ENCODE peak calls at places on chromosomes 6 and 20, in four cellular contexts. One of them, this sample, is unnamed.
A peak's percentile ranks its signal among the peaks of the same experiment; 100 is the strongest.

GRCh38 chr20:10634683-10635411 is 39.0 kb downstream of the JAG1 start:
- DNase-seq in heart left ventricle: no peak
- DNase-seq in tibial artery: peak; percentile 70
- DNase-seq in fibroblast of lung: peak; percentile 54
- DNase-seq in this sample: peak; percentile 35

GRCh38 chr6:169008641-169009040 is 245.0 kb downstream of the THBS2 start:
- DNase-seq in tibial artery: no peak
- DNase-seq in heart left ventricle: no peak
- DNase-seq in fibroblast of lung: peak; percentile 10
- DNase-seq in this sample: no peak

GRCh38 chr6:64050586-64050985 is 415.0 kb downstream of the PHF3 start:
- DNase-seq in tibial artery: no peak
- DNase-seq in heart left ventricle: no peak
- DNase-seq in fibroblast of lung: no peak
- DNase-seq in this sample: no peak

GRCh38 chr6:14921170-14921569 is 324.7 kb upstream of the JARID2 start:
- DNase-seq in fibroblast of lung: peak; percentile 73
- DNase-seq in heart left ventricle: peak; percentile 59
- DNase-seq in tibial artery: peak; percentile 83
- DNase-seq in this sample: no peak

GRCh38 chr20:59013031-59013951 is 5.9 kb upstream of the TUBB1 start:
- DNase-seq in tibial artery: no peak
- DNase-seq in heart left ventricle: no peak
- DNase-seq in fibroblast of lung: no peak
- DNase-seq in this sample: no peak

GRCh38 chr20:50472693-50473610 is 37.2 kb upstream of the PTPN1 start:
- DNase-seq in heart left ventricle: no peak
- DNase-seq in fibroblast of lung: no peak
- DNase-seq in tibial artery: no peak
- DNase-seq in this sample: no peak

GRCh38 chr6:142361765-142362540 is 60.1 kb downstream of the ADGRG6 start:
- DNase-seq in fibroblast of lung: peak; percentile 74
- DNase-seq in tibial artery: no peak
- DNase-seq in heart left ventricle: no peak
- DNase-seq in this sample: no peak

GRCh38 chr6:27176096-27176495 is 71.4 kb upstream of the PRSS16 start:
- DNase-seq in tibial artery: no peak
- DNase-seq in heart left ventricle: no peak
- DNase-seq in fibroblast of lung: peak; percentile 34
- DNase-seq in this sample: no peak

GRCh38 chr20:58133020-58133419 is 95.4 kb downstream of the ANKRD60 start:
- DNase-seq in heart left ventricle: no peak
- DNase-seq in fibroblast of lung: no peak
- DNase-seq in tibial artery: peak; percentile 79
- DNase-seq in this sample: peak; percentile 66

GRCh38 chr6:62891065-62891647 is 320.1 kb upstream of the FKBP1C start:
- DNase-seq in tibial artery: no peak
- DNase-seq in fibroblast of lung: no peak
- DNase-seq in heart left ventricle: no peak
- DNase-seq in this sample: peak; percentile 25

GRCh38 chr6:106381871-106382270 is 21.4 kb downstream of the CRYBG1 start:
- DNase-seq in fibroblast of lung: no peak
- DNase-seq in tibial artery: no peak
- DNase-seq in heart left ventricle: no peak
- DNase-seq in this sample: peak; percentile 72

GRCh38 chr6:56663344-56663743 is 20.7 kb upstream of the DST start:
- DNase-seq in tibial artery: no peak
- DNase-seq in fibroblast of lung: peak; percentile 36
- DNase-seq in heart left ventricle: no peak
- DNase-seq in this sample: peak; percentile 88

GRCh38 chr6:72968704-72969103 is 256.6 kb downstream of the KHDC1L start:
- DNase-seq in tibial artery: no peak
- DNase-seq in fibroblast of lung: peak; percentile 77
- DNase-seq in heart left ventricle: no peak
- DNase-seq in this sample: peak; percentile 90

GRCh38 chr6:127462391-127462790 is 3.2 kb upstream of the KIAA0408 start:
- DNase-seq in tibial artery: no peak
- DNase-seq in fibroblast of lung: no peak
- DNase-seq in heart left ventricle: no peak
- DNase-seq in this sample: peak; percentile 31

GRCh38 chr6:18122128-18123093 is at the start of gene NHLRC1:
- DNase-seq in fibroblast of lung: peak; percentile 84
- DNase-seq in heart left ventricle: peak; percentile 89
- DNase-seq in tibial artery: peak; percentile 94
- DNase-seq in this sample: peak; percentile 93

GRCh38 chr6:551829-552350 is 105.0 kb downstream of the HUS1B start:
- DNase-seq in fibroblast of lung: no peak
- DNase-seq in tibial artery: no peak
- DNase-seq in heart left ventricle: no peak
- DNase-seq in this sample: no peak

GRCh38 chr20:3199976-3200755 is 4.3 kb downstream of the DDRGK1 start:
- DNase-seq in fibroblast of lung: no peak
- DNase-seq in heart left ventricle: no peak
- DNase-seq in tibial artery: no peak
- DNase-seq in this sample: no peak

GRCh38 chr6:89925826-89926225 is 31.6 kb downstream of the GJA10 start:
- DNase-seq in tibial artery: no peak
- DNase-seq in fibroblast of lung: no peak
- DNase-seq in heart left ventricle: no peak
- DNase-seq in this sample: peak; percentile 51

GRCh38 chr20:50337521-50338466 is 147.2 kb downstream of the CEBPB start:
- DNase-seq in heart left ventricle: no peak
- DNase-seq in fibroblast of lung: no peak
- DNase-seq in tibial artery: peak; percentile 32
- DNase-seq in this sample: no peak

GRCh38 chr6:134317471-134318131 is at the start of gene SGK1:
- DNase-seq in heart left ventricle: no peak
- DNase-seq in tibial artery: no peak
- DNase-seq in fibroblast of lung: peak; percentile 47
- DNase-seq in this sample: peak; percentile 17

GRCh38 chr20:45547206-45547770 is at the start of gene EPPIN:
- DNase-seq in tibial artery: no peak
- DNase-seq in fibroblast of lung: no peak
- DNase-seq in heart left ventricle: no peak
- DNase-seq in this sample: no peak

GRCh38 chr6:160036790-160037206 is 67.9 kb downstream of the IGF2R start:
- DNase-seq in fibroblast of lung: peak; percentile 85
- DNase-seq in heart left ventricle: no peak
- DNase-seq in tibial artery: no peak
- DNase-seq in this sample: peak; percentile 86

GRCh38 chr6:148997863-148998262 is 251.0 kb downstream of the UST start:
- DNase-seq in tibial artery: no peak
- DNase-seq in fibroblast of lung: peak; percentile 67
- DNase-seq in heart left ventricle: no peak
- DNase-seq in this sample: no peak

GRCh38 chr6:144678844-144679243 is 393.7 kb downstream of the UTRN start:
- DNase-seq in fibroblast of lung: peak; percentile 61
- DNase-seq in tibial artery: no peak
- DNase-seq in heart left ventricle: no peak
- DNase-seq in this sample: no peak

GRCh38 chr20:973785-974194 is 28.3 kb downstream of the RSPO4 start:
- DNase-seq in heart left ventricle: no peak
- DNase-seq in tibial artery: no peak
- DNase-seq in fibroblast of lung: no peak
- DNase-seq in this sample: peak; percentile 51

GRCh38 chr6:26553739-26554668 is 15.8 kb downstream of the HMGN4 start:
- DNase-seq in fibroblast of lung: peak; percentile 91
- DNase-seq in heart left ventricle: peak; percentile 79
- DNase-seq in tibial artery: peak; percentile 89
- DNase-seq in this sample: peak; percentile 95

GRCh38 chr20:32773880-32774279 is 11.7 kb downstream of the DNMT3B start:
- DNase-seq in heart left ventricle: no peak
- DNase-seq in tibial artery: no peak
- DNase-seq in fibroblast of lung: no peak
- DNase-seq in this sample: no peak

GRCh38 chr6:133377219-133377618 is 136.1 kb downstream of the EYA4 start:
- DNase-seq in fibroblast of lung: no peak
- DNase-seq in heart left ventricle: no peak
- DNase-seq in tibial artery: no peak
- DNase-seq in this sample: no peak

GRCh38 chr6:57301755-57302154 is 15.7 kb upstream of the PRIM2 start:
- DNase-seq in fibroblast of lung: no peak
- DNase-seq in heart left ventricle: no peak
- DNase-seq in tibial artery: no peak
- DNase-seq in this sample: no peak

GRCh38 chr20:5969348-5969935 is 19.0 kb downstream of the MCM8 start:
- DNase-seq in tibial artery: no peak
- DNase-seq in heart left ventricle: no peak
- DNase-seq in fibroblast of lung: no peak
- DNase-seq in this sample: no peak

GRCh38 chr6:83114164-83114563 is 46.7 kb downstream of the DOP1A start:
- DNase-seq in fibroblast of lung: peak; percentile 18
- DNase-seq in tibial artery: no peak
- DNase-seq in heart left ventricle: no peak
- DNase-seq in this sample: no peak

GRCh38 chr6:85580104-85580877 is 13.4 kb downstream of the SNX14 start:
- DNase-seq in tibial artery: no peak
- DNase-seq in fibroblast of lung: peak; percentile 19
- DNase-seq in heart left ventricle: no peak
- DNase-seq in this sample: peak; percentile 73

GRCh38 chr6:111921108-111921507 is 47.9 kb upstream of the FYN start:
- DNase-seq in tibial artery: no peak
- DNase-seq in heart left ventricle: no peak
- DNase-seq in fibroblast of lung: no peak
- DNase-seq in this sample: no peak

GRCh38 chr6:24481449-24481848 is 7.9 kb downstream of the GPLD1 start:
- DNase-seq in tibial artery: no peak
- DNase-seq in fibroblast of lung: no peak
- DNase-seq in heart left ventricle: no peak
- DNase-seq in this sample: no peak

GRCh38 chr6:87660226-87660886 is 41.7 kb downstream of the AKIRIN2 start:
- DNase-seq in fibroblast of lung: peak; percentile 76
- DNase-seq in heart left ventricle: no peak
- DNase-seq in tibial artery: no peak
- DNase-seq in this sample: peak; percentile 26

DNA sequence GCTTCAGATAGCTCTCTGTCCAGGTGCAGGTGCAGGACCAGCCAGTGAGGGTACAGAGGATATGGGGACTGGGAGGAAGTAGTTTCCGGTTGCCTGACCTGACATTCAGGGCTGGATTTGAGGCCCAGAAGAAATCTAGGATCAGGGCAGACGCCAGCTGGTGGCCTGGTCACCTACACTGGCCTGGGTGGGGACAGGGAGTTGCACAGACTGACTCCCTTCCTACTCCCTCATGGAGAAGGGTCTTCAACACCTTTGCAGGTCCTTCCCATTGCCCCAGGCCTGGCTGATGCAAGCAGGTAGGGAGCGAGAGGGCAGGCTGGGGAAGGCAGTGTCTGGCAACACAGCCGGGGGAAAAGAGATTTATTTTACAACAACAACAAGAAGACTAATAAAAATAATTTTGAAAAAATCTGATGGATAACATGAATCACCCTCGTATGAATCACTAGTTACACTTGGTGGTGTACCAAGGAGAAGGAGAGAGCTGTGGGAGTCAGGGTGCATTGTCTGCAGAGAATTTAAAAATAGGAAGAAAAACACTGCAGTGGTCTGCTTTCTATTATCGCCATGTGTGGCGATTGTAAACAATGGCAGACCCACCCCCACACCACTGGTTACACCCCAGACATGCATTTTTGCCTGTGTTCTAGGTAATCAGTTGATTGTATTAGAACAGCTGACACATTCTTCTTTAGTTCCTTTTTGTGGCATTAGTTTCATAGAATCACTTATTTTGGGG is 62.3 kb upstream of the SNX9 start:
- DNase-seq in fibroblast of lung: peak; percentile 88
- DNase-seq in heart left ventricle: no peak
- DNase-seq in tibial artery: no peak
- DNase-seq in this sample: peak; percentile 86
- H3K4me1 ChIP-seq in fibroblast of lung: peaks cover 30% of the 10 kb centered on the region
- H3K4me1 ChIP-seq in heart left ventricle: peaks cover 8% of the 10 kb centered on the region
- H3K4me1 ChIP-seq in tibial artery: peaks cover 65% of the 10 kb centered on the region
- H3K4me1 ChIP-seq in this sample: peaks cover 67% of the 10 kb centered on the region

GRCh38 chr6:94049001-94049400 is 629.6 kb upstream of the EPHA7 start:
- DNase-seq in fibroblast of lung: no peak
- DNase-seq in tibial artery: no peak
- DNase-seq in heart left ventricle: no peak
- DNase-seq in this sample: no peak
- H3K4me1 ChIP-seq in fibroblast of lung: no peaks in the 10 kb centered on the region
- H3K4me1 ChIP-seq in tibial artery: no peaks in the 10 kb centered on the region
- H3K4me1 ChIP-seq in heart left ventricle: no peaks in the 10 kb centered on the region
- H3K4me1 ChIP-seq in this sample: no peaks in the 10 kb centered on the region

DNA sequence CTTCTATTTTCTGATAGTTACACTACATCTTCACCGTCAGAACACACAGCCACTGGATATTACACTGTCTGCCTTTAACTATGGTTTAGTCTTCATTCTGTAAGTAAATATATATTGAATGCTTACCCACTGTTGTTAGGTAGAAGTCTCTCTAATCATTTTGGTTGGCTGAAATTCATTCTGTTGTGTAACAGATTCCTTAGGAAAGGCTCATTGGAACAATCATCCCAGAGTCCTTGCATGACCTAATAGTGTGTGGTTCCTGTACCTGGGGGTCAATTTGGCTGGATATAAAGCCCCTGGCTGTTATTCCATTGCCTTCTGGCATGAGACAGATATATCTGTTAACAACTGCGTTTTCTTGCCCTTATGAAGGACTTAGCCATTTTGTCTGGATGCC is 9.9 kb downstream of the BLOC1S5 start:
- DNase-seq in tibial artery: no peak
- DNase-seq in fibroblast of lung: peak; percentile 39
- DNase-seq in heart left ventricle: no peak
- DNase-seq in this sample: no peak
- H3K4me1 ChIP-seq in tibial artery: no peaks in the 10 kb centered on the region
- H3K4me1 ChIP-seq in fibroblast of lung: no peaks in the 10 kb centered on the region
- H3K4me1 ChIP-seq in heart left ventricle: no peaks in the 10 kb centered on the region
- H3K4me1 ChIP-seq in this sample: peaks cover 13% of the 10 kb centered on the region

DNA sequence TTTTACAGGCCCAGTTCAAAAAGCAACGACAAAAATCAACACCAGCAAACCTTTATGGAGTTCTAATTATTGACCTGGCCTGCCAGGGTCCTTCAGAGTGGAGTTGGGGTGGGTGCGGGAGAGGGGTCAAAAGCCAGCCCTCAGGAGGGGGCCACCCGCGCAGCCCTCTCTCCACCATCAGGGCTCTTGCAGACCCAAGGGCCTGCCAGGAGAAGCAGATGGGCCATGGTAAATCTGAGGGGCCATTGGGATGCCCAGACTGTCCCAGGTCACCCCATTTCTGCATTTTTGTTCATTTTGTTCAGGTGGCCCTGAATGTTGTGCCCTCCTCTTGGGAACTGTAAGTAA is 88.4 kb downstream of the DHX35 start:
- DNase-seq in tibial artery: no peak
- DNase-seq in fibroblast of lung: no peak
- DNase-seq in heart left ventricle: no peak
- DNase-seq in this sample: no peak
- H3K4me1 ChIP-seq in tibial artery: peaks cover 7% of the 10 kb centered on the region
- H3K4me1 ChIP-seq in fibroblast of lung: no peaks in the 10 kb centered on the region
- H3K4me1 ChIP-seq in heart left ventricle: no peaks in the 10 kb centered on the region
- H3K4me1 ChIP-seq in this sample: peaks cover 4% of the 10 kb centered on the region

DNA sequence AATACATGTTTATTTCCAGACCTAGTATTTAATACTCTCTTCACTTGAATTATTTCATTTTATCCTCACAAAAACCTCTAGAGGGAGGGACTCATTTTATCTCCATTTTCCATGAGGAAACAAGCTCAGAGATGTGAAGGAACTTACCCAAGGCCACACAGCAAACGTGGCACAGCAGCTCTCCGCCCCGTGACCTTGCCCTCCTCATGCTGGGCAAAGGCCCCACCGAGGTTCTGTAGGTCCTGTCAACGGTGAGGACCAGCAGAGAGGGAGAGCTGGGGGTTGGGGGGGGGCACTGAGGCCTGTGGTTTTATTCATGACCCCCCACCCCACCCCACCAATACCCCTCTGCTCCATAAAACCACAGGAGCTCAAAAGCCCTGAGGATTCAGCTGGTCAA is 40.9 kb upstream of the TLDC2 start:
- DNase-seq in heart left ventricle: no peak
- DNase-seq in tibial artery: no peak
- DNase-seq in fibroblast of lung: no peak
- DNase-seq in this sample: no peak
- H3K4me1 ChIP-seq in heart left ventricle: peaks cover 6% of the 10 kb centered on the region
- H3K4me1 ChIP-seq in tibial artery: peaks cover 61% of the 10 kb centered on the region
- H3K4me1 ChIP-seq in fibroblast of lung: peaks cover 51% of the 10 kb centered on the region
- H3K4me1 ChIP-seq in this sample: peaks cover 24% of the 10 kb centered on the region

This sample was measured in PC-3.